ENCODE peak calls at places on chromosome 20, in seven cellular contexts. H is mammary epithelial cell, Z is stomach, N is IMR-90, R is breast epithelium, J is heart right ventricle, C is ovary. W is an unnamed sample.

GRCh38 chr20:58720890-58721289 is 28.3 kb downstream of the NPEPL1 start:
- DNase-seq in J (no peak), H (no peak), Z (no peak), N (no peak), R (peak), C (no peak), W (no peak)

GRCh38 chr20:44247131-44247571 is at the start of gene GDAP1L1:
- DNase-seq in Z (no peak), R (no peak), C (peak), H (no peak), N (no peak), J (peak), W (no peak)

GRCh38 chr20:2795451-2795850 is 5.0 kb downstream of the CPXM1 start:
- DNase-seq in H (no peak), J (no peak), Z (no peak), N (no peak), C (no peak), R (no peak), W (peak)

GRCh38 chr20:9185511-9185910 is 116.6 kb downstream of the PLCB4 start:
- DNase-seq in C (no peak), N (peak), H (no peak), R (no peak), J (no peak), Z (no peak), W (no peak)

GRCh38 chr20:35972445-35972844 is 4.1 kb downstream of the CNBD2 start:
- DNase-seq in J (no peak), C (no peak), H (no peak), R (no peak), Z (no peak), N (no peak), W (no peak)

GRCh38 chr20:10113746-10114145 is 79.0 kb downstream of the ANKEF1 start:
- DNase-seq in J (no peak), C (no peak), N (no peak), Z (no peak), H (peak), R (no peak), W (no peak)

GRCh38 chr20:61575151-61575937 is 323.3 kb downstream of the CDH4 start:
- DNase-seq in Z (no peak), H (no peak), C (no peak), J (no peak), N (no peak), R (no peak), W (no peak)

GRCh38 chr20:33697129-33697528 is 10.9 kb upstream of the E2F1 start:
- DNase-seq in R (no peak), C (no peak), J (no peak), H (no peak), N (peak), Z (no peak), W (no peak)

GRCh38 chr20:44810391-44811149 is at the start of gene RIMS4:
- DNase-seq in Z (no peak), R (peak), N (no peak), C (peak), J (no peak), H (no peak), W (peak)

DNA sequence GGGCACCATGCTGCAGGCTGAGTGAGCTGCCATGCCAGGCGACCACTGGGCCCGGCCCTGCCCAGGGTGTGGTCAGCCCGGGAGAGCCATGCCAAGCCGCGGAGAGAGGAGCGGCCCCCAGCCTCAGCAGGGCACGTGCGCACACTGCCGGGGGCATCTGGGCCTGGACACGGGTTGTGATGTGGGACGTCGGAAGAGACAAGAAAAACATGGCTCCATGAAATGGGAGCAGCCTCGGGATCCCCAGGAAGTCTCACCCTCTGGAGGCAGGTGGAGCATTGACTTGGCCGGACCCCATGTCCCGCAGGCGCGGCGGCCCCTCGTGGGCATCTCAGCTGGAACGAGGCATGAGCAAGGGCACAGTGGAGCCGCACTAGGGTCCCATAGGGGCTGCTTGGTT is 16.8 kb upstream of the SLCO4A1 start:
- DNase-seq in Z (no peak), C (no peak), H (no peak), J (no peak), R (no peak), N (no peak), W (no peak)
- H3K27ac ChIP-seq in Z (no peak), C (no peak), H (no peak), J (no peak), R (peak), N (no peak), W (no peak)

GRCh38 chr20:14757728-14758127 is 420.3 kb upstream of the FLRT3 start:
- DNase-seq in R (no peak), C (no peak), N (no peak), Z (no peak), H (no peak), J (no peak), W (no peak)

GRCh38 chr20:14764511-14765369 is 427.3 kb upstream of the FLRT3 start:
- DNase-seq in N (no peak), C (no peak), H (no peak), Z (peak), J (no peak), R (peak), W (no peak)

GRCh38 chr20:14765370-14765701 is 427.9 kb upstream of the FLRT3 start:
- DNase-seq in H (no peak), C (no peak), R (no peak), J (no peak), N (no peak), Z (no peak), W (no peak)

GRCh38 chr20:14761903-14762302 is 424.5 kb upstream of the FLRT3 start:
- DNase-seq in H (no peak), R (no peak), N (no peak), J (no peak), C (no peak), Z (no peak), W (no peak)
- TF ChIP-seq CTCF in H (no peak), R (no peak), N (no peak), J (no peak), C (no peak), Z (no peak), W (no peak)

GRCh38 chr20:3937618-3938017 is 48.4 kb downstream of the PANK2 start:
- DNase-seq in R (no peak), Z (no peak), N (no peak), J (no peak), C (no peak), H (no peak), W (no peak)

GRCh38 chr20:3933126-3933684 is 44.0 kb downstream of the PANK2 start:
- DNase-seq in J (no peak), C (no peak), R (no peak), N (no peak), H (no peak), Z (no peak), W (no peak)

GRCh38 chr20:3934628-3935027 is 45.4 kb downstream of the PANK2 start:
- DNase-seq in H (no peak), N (peak), R (no peak), Z (no peak), C (no peak), J (peak), W (no peak)

GRCh38 chr20:3935956-3936340 is 46.8 kb downstream of the PANK2 start:
- DNase-seq in H (no peak), R (no peak), N (no peak), C (no peak), J (no peak), Z (no peak), W (no peak)

GRCh38 chr20:3935295-3935955 is 46.2 kb downstream of the PANK2 start:
- DNase-seq in R (no peak), C (no peak), N (no peak), J (peak), H (no peak), Z (no peak), W (peak)
- H3K27ac ChIP-seq in R (peak), C (no peak), N (no peak), J (peak), H (no peak), Z (peak), W (peak)

GRCh38 chr20:24492698-24493097 is 23.3 kb downstream of the SYNDIG1 start:
- DNase-seq in J (no peak), H (no peak), Z (no peak), R (no peak), C (no peak), N (no peak), W (no peak)

GRCh38 chr20:24490598-24490997 is 21.2 kb downstream of the SYNDIG1 start:
- DNase-seq in J (no peak), R (no peak), Z (no peak), N (no peak), H (no peak), C (no peak), W (no peak)

GRCh38 chr20:24493181-24493580 is 23.8 kb downstream of the SYNDIG1 start:
- DNase-seq in R (no peak), H (no peak), J (no peak), N (no peak), Z (no peak), C (no peak), W (no peak)

GRCh38 chr20:24491043-24491756 is 21.8 kb downstream of the SYNDIG1 start:
- DNase-seq in Z (no peak), J (no peak), R (no peak), H (no peak), N (no peak), C (no peak), W (no peak)

DNA sequence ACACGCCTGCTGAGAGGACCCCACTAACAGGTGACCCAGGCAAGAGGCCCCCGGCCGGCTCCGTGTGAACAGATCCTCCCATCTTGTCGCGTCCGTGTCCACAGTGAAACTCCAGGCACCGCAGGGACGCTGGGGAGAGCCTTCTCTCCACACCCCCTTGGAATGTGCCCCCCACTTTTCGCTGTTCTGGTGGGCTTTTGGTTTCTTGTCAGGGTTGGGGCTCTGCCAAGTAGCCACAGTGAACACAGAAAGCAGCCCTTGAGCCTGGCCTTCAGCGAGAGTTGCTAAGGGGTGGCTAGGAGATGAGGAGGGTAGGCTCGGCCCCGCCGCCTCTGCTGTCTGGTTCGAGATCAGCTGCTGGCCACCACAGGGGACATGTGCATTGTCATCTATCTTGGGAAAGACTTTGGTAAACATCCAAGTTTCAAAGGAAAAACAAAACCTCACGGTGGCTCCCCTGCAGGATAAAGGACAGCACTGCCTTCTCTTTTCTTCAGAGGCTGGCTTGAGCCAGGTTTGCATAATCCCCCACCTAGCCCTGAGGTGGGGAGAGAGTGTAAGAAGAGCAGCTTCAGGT is 22.7 kb downstream of the SYNDIG1 start:
- DNase-seq in J (no peak), Z (no peak), N (no peak), C (no peak), R (no peak), H (no peak), W (no peak)
- TF ChIP-seq CTCF in J (peak), Z (no peak), N (no peak), C (no peak), R (no peak), H (no peak), W (no peak)

GRCh38 chr20:3819413-3820047 is 817 bp upstream of the AP5S1 start:
- DNase-seq in R (no peak), H (no peak), Z (no peak), N (no peak), J (peak), C (no peak), W (peak)
- H3K27ac ChIP-seq in R (peak), H (peak), Z (peak), N (peak), J (peak), C (peak), W (peak)

GRCh38 chr20:3794701-3795420 is 1.2 kb upstream of the CDC25B start:
- DNase-seq in Z (no peak), H (no peak), R (no peak), N (no peak), C (no peak), J (no peak), W (no peak)

GRCh38 chr20:3797592-3798404 is 1.7 kb downstream of the CDC25B start:
- DNase-seq in C (no peak), H (peak), Z (no peak), R (no peak), N (peak), J (no peak), W (no peak)

GRCh38 chr20:3797226-3797545 is 1.1 kb downstream of the CDC25B start:
- DNase-seq in Z (no peak), N (no peak), C (no peak), R (no peak), J (no peak), H (no peak), W (no peak)

GRCh38 chr20:3796477-3797225 is 541 bp downstream of the CDC25B start:
- DNase-seq in C (no peak), J (no peak), H (no peak), N (no peak), Z (no peak), R (no peak), W (no peak)

GRCh38 chr20:3795511-3796468 is at the start of gene CDC25B:
- DNase-seq in Z (peak), N (peak), H (peak), C (peak), J (peak), R (peak), W (peak)
- TF ChIP-seq CTCF in Z (peak), N (peak), H (peak), C (no peak), J (peak), R (peak), W (peak)

DNA sequence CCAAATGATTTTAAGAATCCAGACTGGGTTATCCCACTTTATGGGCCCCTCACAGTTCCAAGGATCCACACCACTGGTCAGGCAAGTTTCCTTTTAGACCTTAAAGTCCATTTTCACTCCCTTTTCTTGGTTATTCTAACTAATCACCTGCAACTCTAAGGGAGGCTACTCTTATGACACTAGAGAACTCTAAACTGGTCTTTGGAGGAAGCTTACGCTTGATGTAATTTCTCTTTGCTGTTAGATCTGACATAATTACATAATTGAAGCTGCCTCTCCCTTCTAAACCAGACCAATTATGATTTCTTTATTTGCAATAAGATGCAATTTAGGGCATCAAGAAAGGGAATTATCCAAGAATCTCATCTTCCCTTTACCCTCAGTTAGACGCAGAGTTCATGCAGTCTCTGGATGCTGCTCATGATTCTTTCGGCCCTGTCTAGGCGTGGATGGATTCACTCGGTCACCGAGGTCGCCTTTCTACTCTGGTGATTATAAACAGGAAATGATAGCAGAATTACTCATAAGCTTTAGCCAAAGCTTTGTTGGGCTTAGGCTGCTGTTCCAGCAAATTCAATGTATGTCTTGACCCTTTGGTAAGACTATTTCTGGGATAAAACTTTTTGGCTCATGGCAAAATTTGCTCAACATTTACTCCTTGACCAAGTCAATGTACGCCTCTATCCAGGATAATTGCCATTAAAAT is 166.4 kb upstream of the PRND start:
- DNase-seq in R (no peak), Z (no peak), J (no peak), C (no peak), N (peak), H (peak), W (no peak)
- H3K27ac ChIP-seq in R (no peak), Z (no peak), J (no peak), C (no peak), N (peak), H (peak), W (no peak)

GRCh38 chr20:60482201-60482600 is 524.0 kb downstream of the CDH26 start:
- DNase-seq in C (no peak), H (no peak), R (no peak), N (no peak), Z (no peak), J (no peak), W (no peak)

GRCh38 chr20:60481742-60482133 is 523.5 kb downstream of the CDH26 start:
- DNase-seq in C (no peak), H (no peak), N (no peak), R (no peak), J (no peak), Z (no peak), W (no peak)

GRCh38 chr20:60477958-60478357 is 519.7 kb downstream of the CDH26 start:
- DNase-seq in Z (no peak), C (no peak), N (no peak), H (no peak), R (no peak), J (no peak), W (no peak)

GRCh38 chr20:60481051-60481741 is 523.0 kb downstream of the CDH26 start:
- DNase-seq in Z (no peak), R (no peak), N (no peak), C (no peak), J (no peak), H (no peak), W (no peak)

GRCh38 chr20:60478533-60478932 is 520.3 kb downstream of the CDH26 start:
- DNase-seq in J (no peak), Z (no peak), N (no peak), C (no peak), H (no peak), R (no peak), W (no peak)
- TF ChIP-seq CTCF in J (no peak), Z (no peak), N (no peak), C (no peak), H (no peak), R (no peak), W (no peak)